ENCODE peak calls at places on chromosome 6, in five cellular contexts. Q is CD4-positive, alpha-beta T cell; X is Daoy; A is neural progenitor cell; T is sciatic nerve. I is an unnamed sample.
A peak's percentile ranks its signal among the peaks of the same experiment; 100 is the strongest.

GRCh38 chr6:116326392-116326717 is 44.4 kb upstream of the DSE start:
- DNase-seq in X (no peak), Q (no peak), A (no peak), T (no peak), I (no peak)

GRCh38 chr6:73121421-73121993 is 103.8 kb downstream of the KHDC1L start:
- DNase-seq in T (no peak), X (peak; percentile 78), A (no peak), Q (no peak), I (no peak)

GRCh38 chr6:90468080-90468479 is 118.8 kb downstream of the MAP3K7 start:
- DNase-seq in Q (no peak), T (no peak), X (peak; percentile 71), A (no peak), I (no peak)

GRCh38 chr6:73134588-73134987 is 90.7 kb downstream of the KHDC1L start:
- DNase-seq in T (no peak), A (peak; percentile 87), Q (no peak), X (peak; percentile 48), I (peak; percentile 6)

GRCh38 chr6:170124150-170124549 is 166.7 kb downstream of the DLL1 start:
- DNase-seq in Q (no peak), T (peak; percentile 25), A (no peak), X (no peak), I (no peak)

GRCh38 chr6:92777146-92777740 is 642.1 kb downstream of the EPHA7 start:
- DNase-seq in Q (no peak), X (no peak), A (peak; percentile 50), T (no peak), I (no peak)

GRCh38 chr6:67252663-67253062 is 1382.4 kb upstream of the ADGRB3 start:
- DNase-seq in A (no peak), T (no peak), X (no peak), Q (no peak), I (no peak)

GRCh38 chr6:147879031-147879430 is 370.5 kb downstream of the SAMD5 start:
- DNase-seq in Q (no peak), A (no peak), X (no peak), T (no peak), I (no peak)

GRCh38 chr6:116840091-116840490 is 11.2 kb upstream of the GPRC6A start:
- DNase-seq in A (no peak), Q (no peak), T (no peak), X (peak; percentile 79), I (no peak)

GRCh38 chr6:53250137-53250760 is 98.5 kb downstream of the ELOVL5 start:
- DNase-seq in Q (no peak), X (peak; percentile 68), T (no peak), A (no peak), I (no peak)

GRCh38 chr6:73028893-73029450 is 196.3 kb downstream of the KHDC1L start:
- DNase-seq in Q (no peak), A (no peak), T (no peak), X (no peak), I (no peak)

GRCh38 chr6:151060096-151060741 is 179.5 kb upstream of the AKAP12 start:
- DNase-seq in T (no peak), Q (no peak), A (no peak), X (peak; percentile 94), I (no peak)

GRCh38 chr6:105929626-105930025 is 156.5 kb upstream of the PRDM1 start:
- DNase-seq in A (no peak), Q (no peak), T (no peak), X (no peak), I (no peak)

GRCh38 chr6:13113956-13114593 is 214.3 kb downstream of the TBC1D7 start:
- DNase-seq in Q (no peak), T (no peak), A (no peak), X (no peak), I (no peak)

GRCh38 chr6:44820366-44821158 is 433.1 kb downstream of the CDC5L start:
- DNase-seq in A (no peak), X (no peak), Q (no peak), T (no peak), I (no peak)

GRCh38 chr6:131293472-131293911 is 158.2 kb downstream of the AKAP7 start:
- DNase-seq in T (no peak), X (no peak), A (no peak), Q (no peak), I (no peak)